ENCODE peak calls at places on chromosomes 4 and X, in nine cellular contexts. F, V, B, C, L, M, J, H and I are unnamed samples.

GRCh38 chrX:87961471-87961870 is 443.9 kb downstream of the KLHL4 start:
- DNase-seq in F (no peak), V (no peak), B (no peak), C (no peak), L (no peak), M (no peak), J (no peak), H (peak), I (no peak)

GRCh38 chrX:47316276-47317025 is 53.9 kb upstream of the ZNF157 start:
- DNase-seq in F (no peak), V (no peak), B (no peak), C (no peak), L (no peak), M (no peak), J (no peak), H (no peak), I (no peak)

GRCh38 chr4:53722110-53722509 is 130.8 kb upstream of the LNX1 start:
- DNase-seq in F (no peak), V (no peak), B (no peak), C (no peak), L (no peak), M (no peak), J (no peak), H (no peak), I (no peak)

GRCh38 chr4:172202480-172203076 is 389.4 kb downstream of the GALNTL6 start:
- DNase-seq in F (peak), V (peak), B (no peak), C (peak), L (peak), M (peak), J (no peak), H (peak), I (peak)

GRCh38 chrX:138128025-138128671 is 562.2 kb downstream of the ZIC3 start:
- DNase-seq in F (peak), V (no peak), B (peak), C (peak), L (peak), M (peak), J (no peak), H (peak), I (peak)

GRCh38 chr4:83013420-83013867 is 2.8 kb upstream of the LIN54 start:
- DNase-seq in F (no peak), V (no peak), B (no peak), C (no peak), L (peak), M (no peak), J (no peak), H (peak), I (no peak)

GRCh38 chr4:109645874-109646591 is 57.2 kb downstream of the CASP6 start:
- DNase-seq in F (no peak), V (no peak), B (no peak), C (no peak), L (no peak), M (no peak), J (no peak), H (no peak), I (no peak)

GRCh38 chr4:175419120-175419774 is 392.8 kb downstream of the GPM6A start:
- DNase-seq in F (peak), V (no peak), B (no peak), C (no peak), L (peak), M (peak), J (no peak), H (peak), I (no peak)

GRCh38 chr4:38857354-38858096 is 908 bp upstream of the TLR6 start:
- DNase-seq in F (peak), V (no peak), B (peak), C (peak), L (peak), M (peak), J (peak), H (peak), I (peak)

GRCh38 chr4:67776746-67777145 is 22.6 kb upstream of the GNRHR start:
- DNase-seq in F (no peak), V (no peak), B (no peak), C (no peak), L (no peak), M (no peak), J (no peak), H (no peak), I (no peak)

GRCh38 chr4:126564283-126564854 is 1068.4 kb upstream of the INTU start:
- DNase-seq in F (peak), V (peak), B (no peak), C (peak), L (no peak), M (no peak), J (no peak), H (no peak), I (peak)

GRCh38 chr4:82429728-82430192 is 502 bp downstream of the HNRNPDL start:
- DNase-seq in F (no peak), V (no peak), B (no peak), C (peak), L (peak), M (no peak), J (no peak), H (no peak), I (peak)

GRCh38 chr4:88724406-88724805 is 26.8 kb upstream of the NAP1L5 start:
- DNase-seq in F (no peak), V (no peak), B (no peak), C (no peak), L (no peak), M (no peak), J (no peak), H (no peak), I (no peak)

GRCh38 chr4:2940267-2941137 is 22.7 kb downstream of the NOP14 start:
- DNase-seq in F (no peak), V (no peak), B (no peak), C (no peak), L (no peak), M (no peak), J (peak), H (no peak), I (no peak)

GRCh38 chr4:47184071-47184470 is 152.7 kb downstream of the GABRB1 start:
- DNase-seq in F (no peak), V (no peak), B (no peak), C (no peak), L (no peak), M (no peak), J (no peak), H (no peak), I (no peak)

GRCh38 chrX:20361890-20362262 is 95.2 kb upstream of the RPS6KA3 start:
- DNase-seq in F (peak), V (no peak), B (no peak), C (no peak), L (peak), M (peak), J (no peak), H (peak), I (no peak)

GRCh38 chr4:2363951-2364653 is 54.3 kb downstream of the ZFYVE28 start:
- DNase-seq in F (no peak), V (no peak), B (no peak), C (no peak), L (no peak), M (no peak), J (no peak), H (no peak), I (no peak)

GRCh38 chrX:132092439-132093065 is 35.3 kb downstream of the FRMD7 start:
- DNase-seq in F (peak), V (peak), B (peak), C (peak), L (peak), M (peak), J (peak), H (peak), I (peak)

GRCh38 chrX:38940547-38940946 is 139.3 kb downstream of the MID1IP1 start:
- DNase-seq in F (peak), V (no peak), B (no peak), C (no peak), L (no peak), M (no peak), J (no peak), H (peak), I (no peak)

GRCh38 chrX:45232139-45232538 is 31.5 kb upstream of the DIPK2B start:
- DNase-seq in F (no peak), V (no peak), B (no peak), C (no peak), L (no peak), M (no peak), J (no peak), H (no peak), I (no peak)

GRCh38 chr4:98113005-98113404 is 30.3 kb downstream of the STPG2 start:
- DNase-seq in F (peak), V (peak), B (peak), C (peak), L (peak), M (peak), J (no peak), H (peak), I (peak)

GRCh38 chr4:76515975-76516853 is 81.2 kb downstream of the SHROOM3 start:
- DNase-seq in F (no peak), V (no peak), B (no peak), C (no peak), L (no peak), M (no peak), J (no peak), H (no peak), I (no peak)